ENCODE peak calls at places on chromosomes 12 and 14, in seven cellular contexts. One of them, this sample, is unnamed.

GRCh38 chr12:42428850-42429249 is 102.9 kb downstream of the PPHLN1 start:
- DNase-seq in AG10803: no peak
- DNase-seq in tibial artery: no peak
- DNase-seq in fibroblast of pulmonary artery: no peak
- DNase-seq in ascending aorta: no peak
- DNase-seq in ovary: no peak
- DNase-seq in activated B cell treated with CpG ODN at 0.5 μM for 24 hours: no peak
- DNase-seq in this sample: no peak

GRCh38 chr12:43551271-43551970 is 582 bp downstream of the ADAMTS20 start:
- DNase-seq in ovary: no peak
- DNase-seq in fibroblast of pulmonary artery: no peak
- DNase-seq in tibial artery: no peak
- DNase-seq in ascending aorta: no peak
- DNase-seq in activated B cell treated with CpG ODN at 0.5 μM for 24 hours: no peak
- DNase-seq in AG10803: no peak
- DNase-seq in this sample: peak

GRCh38 chr12:38664661-38665269 is 240.6 kb downstream of the CPNE8 start:
- DNase-seq in ascending aorta: no peak
- DNase-seq in AG10803: peak
- DNase-seq in fibroblast of pulmonary artery: peak
- DNase-seq in activated B cell treated with CpG ODN at 0.5 μM for 24 hours: no peak
- DNase-seq in tibial artery: no peak
- DNase-seq in ovary: no peak
- DNase-seq in this sample: no peak

GRCh38 chr12:111687255-111687654 is 1.4 kb downstream of the ACAD10 start:
- DNase-seq in activated B cell treated with CpG ODN at 0.5 μM for 24 hours: no peak
- DNase-seq in AG10803: no peak
- DNase-seq in ascending aorta: no peak
- DNase-seq in ovary: no peak
- DNase-seq in tibial artery: no peak
- DNase-seq in fibroblast of pulmonary artery: no peak
- DNase-seq in this sample: no peak

GRCh38 chr12:112183141-112183581 is 57.8 kb downstream of the TRAFD1 start:
- DNase-seq in ascending aorta: no peak
- DNase-seq in tibial artery: no peak
- DNase-seq in ovary: no peak
- DNase-seq in fibroblast of pulmonary artery: peak
- DNase-seq in AG10803: peak
- DNase-seq in activated B cell treated with CpG ODN at 0.5 μM for 24 hours: no peak
- DNase-seq in this sample: no peak

GRCh38 chr12:65779091-65779642 is 45.1 kb upstream of the HMGA2 start:
- DNase-seq in ovary: no peak
- DNase-seq in AG10803: peak
- DNase-seq in fibroblast of pulmonary artery: peak
- DNase-seq in activated B cell treated with CpG ODN at 0.5 μM for 24 hours: no peak
- DNase-seq in tibial artery: no peak
- DNase-seq in ascending aorta: no peak
- DNase-seq in this sample: no peak

GRCh38 chr14:55843718-55844403 is 263.9 kb downstream of the KTN1 start:
- DNase-seq in ascending aorta: no peak
- DNase-seq in activated B cell treated with CpG ODN at 0.5 μM for 24 hours: no peak
- DNase-seq in tibial artery: no peak
- DNase-seq in fibroblast of pulmonary artery: peak
- DNase-seq in AG10803: peak
- DNase-seq in ovary: no peak
- DNase-seq in this sample: no peak

GRCh38 chr14:96852823-96853422 is 55.7 kb downstream of the VRK1 start:
- DNase-seq in tibial artery: no peak
- DNase-seq in activated B cell treated with CpG ODN at 0.5 μM for 24 hours: no peak
- DNase-seq in ovary: no peak
- DNase-seq in AG10803: peak
- DNase-seq in fibroblast of pulmonary artery: peak
- DNase-seq in ascending aorta: no peak
- DNase-seq in this sample: no peak

GRCh38 chr12:79411791-79412190 is 279.0 kb downstream of the PAWR start:
- DNase-seq in fibroblast of pulmonary artery: no peak
- DNase-seq in ovary: no peak
- DNase-seq in AG10803: no peak
- DNase-seq in activated B cell treated with CpG ODN at 0.5 μM for 24 hours: no peak
- DNase-seq in ascending aorta: no peak
- DNase-seq in tibial artery: no peak
- DNase-seq in this sample: no peak

GRCh38 chr12:79674629-79675028 is 16.1 kb downstream of the PAWR start:
- DNase-seq in ascending aorta: no peak
- DNase-seq in AG10803: peak
- DNase-seq in ovary: no peak
- DNase-seq in fibroblast of pulmonary artery: no peak
- DNase-seq in tibial artery: no peak
- DNase-seq in activated B cell treated with CpG ODN at 0.5 μM for 24 hours: no peak
- DNase-seq in this sample: no peak

GRCh38 chr12:47223848-47224213 is 144.1 kb upstream of the AMIGO2 start:
- DNase-seq in ascending aorta: no peak
- DNase-seq in activated B cell treated with CpG ODN at 0.5 μM for 24 hours: no peak
- DNase-seq in AG10803: no peak
- DNase-seq in fibroblast of pulmonary artery: peak
- DNase-seq in ovary: peak
- DNase-seq in tibial artery: no peak
- DNase-seq in this sample: no peak

GRCh38 chr12:43029971-43030370 is 440.4 kb upstream of the PRICKLE1 start:
- DNase-seq in ascending aorta: no peak
- DNase-seq in tibial artery: no peak
- DNase-seq in ovary: no peak
- DNase-seq in activated B cell treated with CpG ODN at 0.5 μM for 24 hours: no peak
- DNase-seq in fibroblast of pulmonary artery: no peak
- DNase-seq in AG10803: no peak
- DNase-seq in this sample: no peak

GRCh38 chr14:51094282-51094821 is 553 bp downstream of the TRIM9 start:
- DNase-seq in ascending aorta: no peak
- DNase-seq in AG10803: no peak
- DNase-seq in activated B cell treated with CpG ODN at 0.5 μM for 24 hours: peak
- DNase-seq in fibroblast of pulmonary artery: no peak
- DNase-seq in ovary: peak
- DNase-seq in tibial artery: no peak
- DNase-seq in this sample: peak

GRCh38 chr12:62647586-62647985 is 181.0 kb downstream of the MON2 start:
- DNase-seq in ovary: no peak
- DNase-seq in AG10803: peak
- DNase-seq in tibial artery: peak
- DNase-seq in fibroblast of pulmonary artery: peak
- DNase-seq in activated B cell treated with CpG ODN at 0.5 μM for 24 hours: no peak
- DNase-seq in ascending aorta: no peak
- DNase-seq in this sample: no peak

GRCh38 chr12:54723653-54724256 is 75.6 kb upstream of the DCD start:
- DNase-seq in tibial artery: no peak
- DNase-seq in fibroblast of pulmonary artery: peak
- DNase-seq in ovary: no peak
- DNase-seq in activated B cell treated with CpG ODN at 0.5 μM for 24 hours: no peak
- DNase-seq in ascending aorta: no peak
- DNase-seq in AG10803: peak
- DNase-seq in this sample: no peak

GRCh38 chr12:89370850-89371249 is 18.5 kb upstream of the DUSP6 start:
- DNase-seq in ovary: no peak
- DNase-seq in activated B cell treated with CpG ODN at 0.5 μM for 24 hours: no peak
- DNase-seq in tibial artery: no peak
- DNase-seq in fibroblast of pulmonary artery: peak
- DNase-seq in AG10803: peak
- DNase-seq in ascending aorta: no peak
- DNase-seq in this sample: no peak

GRCh38 chr14:47442206-47442605 is 233.2 kb downstream of the MDGA2 start:
- DNase-seq in ovary: no peak
- DNase-seq in fibroblast of pulmonary artery: peak
- DNase-seq in tibial artery: no peak
- DNase-seq in ascending aorta: no peak
- DNase-seq in AG10803: no peak
- DNase-seq in activated B cell treated with CpG ODN at 0.5 μM for 24 hours: no peak
- DNase-seq in this sample: no peak

GRCh38 chr12:21941522-21942376 is 523 bp upstream of the ABCC9 start:
- DNase-seq in fibroblast of pulmonary artery: peak
- DNase-seq in ovary: peak
- DNase-seq in tibial artery: peak
- DNase-seq in activated B cell treated with CpG ODN at 0.5 μM for 24 hours: no peak
- DNase-seq in ascending aorta: no peak
- DNase-seq in AG10803: peak
- DNase-seq in this sample: no peak
- TF ChIP-seq CTCF in fibroblast of pulmonary artery: peak
- TF ChIP-seq CTCF in ovary: peak
- TF ChIP-seq CTCF in tibial artery: peak
- TF ChIP-seq CTCF in activated B cell treated with CpG ODN at 0.5 μM for 24 hours: no peak
- TF ChIP-seq CTCF in ascending aorta: peak
- TF ChIP-seq CTCF in AG10803: peak
- TF ChIP-seq CTCF in this sample: peak

DNA sequence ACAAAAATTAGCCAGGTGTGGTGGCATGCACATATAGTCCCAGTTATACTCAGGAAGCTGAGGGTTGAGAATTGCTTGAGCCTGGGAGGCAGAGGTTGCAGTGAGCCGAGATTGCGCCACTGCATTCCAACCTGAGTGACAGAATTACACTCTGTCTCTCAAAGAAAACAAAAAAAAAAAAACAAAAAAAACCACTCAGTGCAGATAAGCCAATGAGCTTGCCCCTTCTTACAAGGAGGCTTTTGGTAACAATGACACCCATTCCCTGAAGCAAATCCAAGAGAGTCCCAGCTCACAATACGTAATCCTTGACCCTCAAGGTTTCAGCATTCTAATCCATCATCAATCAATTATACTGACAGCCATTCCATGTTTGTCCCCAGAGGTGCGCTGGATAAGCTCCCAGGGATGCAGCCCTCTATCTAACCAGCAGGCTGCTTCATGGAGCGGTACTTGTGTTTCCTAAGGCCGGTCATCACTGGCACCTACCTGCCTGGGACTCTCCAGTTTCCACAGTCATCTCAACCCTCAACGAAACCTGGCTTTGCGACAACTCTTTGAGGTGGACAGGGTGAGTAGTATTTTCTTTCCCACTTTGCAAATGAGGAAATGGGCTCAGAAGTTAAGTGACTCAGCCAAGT is 12.4 kb downstream of the GCN1 start:
- DNase-seq in ascending aorta: no peak
- DNase-seq in tibial artery: no peak
- DNase-seq in ovary: no peak
- DNase-seq in activated B cell treated with CpG ODN at 0.5 μM for 24 hours: no peak
- DNase-seq in fibroblast of pulmonary artery: peak
- DNase-seq in AG10803: peak
- DNase-seq in this sample: no peak
- TF ChIP-seq CTCF in ascending aorta: no peak
- TF ChIP-seq CTCF in tibial artery: no peak
- TF ChIP-seq CTCF in ovary: no peak
- TF ChIP-seq CTCF in activated B cell treated with CpG ODN at 0.5 μM for 24 hours: no peak
- TF ChIP-seq CTCF in fibroblast of pulmonary artery: no peak
- TF ChIP-seq CTCF in AG10803: no peak
- TF ChIP-seq CTCF in this sample: peak

GRCh38 chr14:58367296-58367695 is 28.4 kb upstream of the TOMM20L start:
- DNase-seq in activated B cell treated with CpG ODN at 0.5 μM for 24 hours: no peak
- DNase-seq in AG10803: no peak
- DNase-seq in fibroblast of pulmonary artery: peak
- DNase-seq in tibial artery: peak
- DNase-seq in ascending aorta: no peak
- DNase-seq in ovary: no peak
- DNase-seq in this sample: no peak

DNA sequence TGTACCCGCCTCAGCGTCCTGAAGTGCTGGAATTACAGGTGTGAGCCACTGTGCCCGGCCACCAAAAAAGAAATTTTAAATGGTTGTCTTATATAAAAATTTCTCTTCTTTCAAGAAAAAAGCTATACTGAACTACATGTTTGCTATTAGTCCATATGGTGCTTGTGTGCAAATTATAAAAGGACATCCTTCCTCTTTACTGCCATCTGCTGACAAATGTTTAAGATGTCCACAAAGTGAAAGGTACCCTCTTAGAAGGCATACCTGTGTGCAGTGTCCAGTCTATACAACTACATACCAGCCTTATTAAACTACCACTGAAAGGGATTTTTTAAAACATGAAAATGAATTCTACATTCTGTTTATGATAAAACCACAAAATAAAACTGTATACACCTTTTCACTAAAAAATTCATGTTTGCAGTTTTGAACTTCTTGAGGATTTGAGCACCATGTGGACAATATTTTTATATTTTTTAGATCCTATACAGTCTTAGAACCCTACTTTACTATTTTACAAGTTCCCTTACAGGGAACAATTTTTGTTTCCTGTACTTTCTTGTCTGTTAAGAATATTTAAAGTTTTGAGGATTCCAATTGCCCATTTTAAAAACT is 32.8 kb upstream of the TOMM20L start:
- DNase-seq in ascending aorta: no peak
- DNase-seq in activated B cell treated with CpG ODN at 0.5 μM for 24 hours: no peak
- DNase-seq in tibial artery: no peak
- DNase-seq in AG10803: peak
- DNase-seq in fibroblast of pulmonary artery: peak
- DNase-seq in ovary: no peak
- DNase-seq in this sample: no peak
- TF ChIP-seq CTCF in ascending aorta: no peak
- TF ChIP-seq CTCF in activated B cell treated with CpG ODN at 0.5 μM for 24 hours: no peak
- TF ChIP-seq CTCF in tibial artery: no peak
- TF ChIP-seq CTCF in AG10803: peak
- TF ChIP-seq CTCF in fibroblast of pulmonary artery: peak
- TF ChIP-seq CTCF in ovary: no peak
- TF ChIP-seq CTCF in this sample: peak

DNA sequence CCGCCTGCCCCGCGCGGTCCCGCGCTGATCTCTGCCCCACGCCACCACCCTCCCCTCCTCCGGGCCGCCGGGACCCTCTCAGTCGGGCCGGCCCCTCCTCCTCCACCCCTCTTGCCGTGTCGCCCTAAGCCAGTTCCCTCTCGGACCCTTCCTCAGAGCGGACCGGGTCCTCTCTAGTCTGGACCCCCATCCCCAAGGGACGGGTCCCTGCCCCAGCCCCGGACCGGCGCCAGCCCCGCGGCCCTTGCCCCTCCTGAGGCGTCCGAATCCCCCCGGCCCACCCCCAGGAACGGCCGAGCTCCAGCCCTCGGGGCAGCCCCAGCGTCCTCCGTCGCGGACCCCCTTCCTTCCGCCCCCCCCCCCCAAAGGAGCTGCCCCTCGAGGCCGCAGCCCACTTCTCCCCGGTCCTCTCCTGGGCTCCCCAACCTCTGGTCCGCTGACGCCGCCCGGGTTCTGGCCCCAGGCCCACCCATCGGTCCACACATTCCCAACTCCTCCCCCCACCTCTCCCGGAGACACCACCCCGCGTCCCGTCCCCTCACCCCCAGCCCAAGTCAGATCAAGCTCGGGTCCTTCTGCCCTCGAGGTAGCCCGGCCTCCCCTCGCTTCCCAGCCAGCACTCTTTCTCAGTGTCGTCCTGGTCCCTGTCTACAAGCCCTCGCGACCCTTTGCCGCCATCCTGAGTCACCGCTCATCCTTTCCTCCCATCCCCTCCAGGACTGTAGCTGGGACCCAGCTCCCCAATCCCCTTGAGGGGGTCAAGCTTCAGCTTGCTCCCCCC is 690 bp downstream of the PPP4R4 start:
- DNase-seq in activated B cell treated with CpG ODN at 0.5 μM for 24 hours: peak
- DNase-seq in ovary: peak
- DNase-seq in tibial artery: no peak
- DNase-seq in ascending aorta: no peak
- DNase-seq in AG10803: no peak
- DNase-seq in fibroblast of pulmonary artery: no peak
- DNase-seq in this sample: no peak
- TF ChIP-seq CTCF in activated B cell treated with CpG ODN at 0.5 μM for 24 hours: no peak
- TF ChIP-seq CTCF in ovary: no peak
- TF ChIP-seq CTCF in tibial artery: no peak
- TF ChIP-seq CTCF in ascending aorta: no peak
- TF ChIP-seq CTCF in AG10803: no peak
- TF ChIP-seq CTCF in fibroblast of pulmonary artery: no peak
- TF ChIP-seq CTCF in this sample: no peak

GRCh38 chr14:72745991-72746980 is 147.6 kb downstream of the DPF3 start:
- DNase-seq in AG10803: peak
- DNase-seq in activated B cell treated with CpG ODN at 0.5 μM for 24 hours: no peak
- DNase-seq in fibroblast of pulmonary artery: peak
- DNase-seq in ascending aorta: no peak
- DNase-seq in ovary: peak
- DNase-seq in tibial artery: no peak
- DNase-seq in this sample: peak
- TF ChIP-seq CTCF in AG10803: peak
- TF ChIP-seq CTCF in activated B cell treated with CpG ODN at 0.5 μM for 24 hours: no peak
- TF ChIP-seq CTCF in fibroblast of pulmonary artery: peak
- TF ChIP-seq CTCF in ascending aorta: peak
- TF ChIP-seq CTCF in ovary: no peak
- TF ChIP-seq CTCF in tibial artery: no peak
- TF ChIP-seq CTCF in this sample: no peak